ENCODE peak calls at places on chromosome 22, in nine cellular contexts. C is fibroblast of mammary gland, Y is MM.1S, G is body of pancreas, T is NB4, Q is transverse colon, X is pancreas, V is AG04450, Z is brain microvascular endothelial cell. M is an unnamed sample.

GRCh38 chr22:19047993-19048392 is 74.2 kb downstream of the DGCR2 start:
- DNase-seq in C (no peak), Y (no peak), G (no peak), T (no peak), Q (no peak), X (no peak), V (no peak), Z (no peak), M (no peak)

GRCh38 chr22:34973016-34973415 is 92.9 kb upstream of the ISX start:
- DNase-seq in C (no peak), Y (no peak), G (no peak), T (no peak), Q (no peak), X (no peak), V (no peak), Z (no peak), M (no peak)

GRCh38 chr22:35971418-35972119 is 57.1 kb downstream of the RBFOX2 start:
- DNase-seq in C (peak; percentile 96), Y (no peak), G (no peak), T (no peak), Q (no peak), X (no peak), V (peak; percentile 80), Z (peak; percentile 41), M (peak; percentile 92)

GRCh38 chr22:47767403-47767802 is 1005.0 kb downstream of the TBC1D22A start:
- DNase-seq in C (no peak), Y (no peak), G (no peak), T (no peak), Q (no peak), X (no peak), V (no peak), Z (no peak), M (no peak)

GRCh38 chr22:29266564-29267461 is 968 bp downstream of the RHBDD3 start:
- DNase-seq in C (peak; percentile 39), Y (no peak), G (no peak), T (peak; percentile 39), Q (no peak), X (no peak), V (no peak), Z (no peak), M (peak; percentile 9)

GRCh38 chr22:49014227-49015201 is 813.2 kb downstream of the BRD1 start:
- DNase-seq in C (no peak), Y (no peak), G (peak; percentile 6), T (no peak), Q (no peak), X (no peak), V (no peak), Z (no peak), M (no peak)

GRCh38 chr22:47163481-47163875 is 401.0 kb downstream of the TBC1D22A start:
- DNase-seq in C (no peak), Y (no peak), G (peak; percentile 8), T (no peak), Q (peak; percentile 3), X (peak; percentile 50), V (no peak), Z (no peak), M (no peak)

GRCh38 chr22:44999231-44999630 is 10.6 kb downstream of the PHF21B start:
- DNase-seq in C (no peak), Y (no peak), G (no peak), T (no peak), Q (no peak), X (no peak), V (no peak), Z (no peak), M (no peak)

GRCh38 chr22:20552450-20552894 is 45.1 kb downstream of the MED15 start:
- DNase-seq in C (peak; percentile 92), Y (no peak), G (peak; percentile 56), T (no peak), Q (peak; percentile 52), X (no peak), V (no peak), Z (peak; percentile 40), M (no peak)

GRCh38 chr22:17368144-17368726 is 1.0 kb upstream of the CECR2 start:
- DNase-seq in C (no peak), Y (no peak), G (no peak), T (no peak), Q (no peak), X (no peak), V (no peak), Z (no peak), M (no peak)

GRCh38 chr22:36765943-36766450 is 9.9 kb downstream of the IFT27 start:
- DNase-seq in C (peak; percentile 40), Y (no peak), G (no peak), T (no peak), Q (no peak), X (no peak), V (peak; percentile 3), Z (no peak), M (peak; percentile 12)

GRCh38 chr22:47655930-47656329 is 893.5 kb downstream of the TBC1D22A start:
- DNase-seq in C (no peak), Y (no peak), G (no peak), T (no peak), Q (no peak), X (no peak), V (no peak), Z (no peak), M (no peak)

GRCh38 chr22:43262990-43263644 is 76.2 kb upstream of the TTLL12 start:
- DNase-seq in C (no peak), Y (no peak), G (no peak), T (peak; percentile 82), Q (peak; percentile 33), X (no peak), V (no peak), Z (peak; percentile 48), M (no peak)

GRCh38 chr22:30989473-30989872 is 20.4 kb downstream of the TUG1 start:
- DNase-seq in C (no peak), Y (no peak), G (no peak), T (peak; percentile 82), Q (no peak), X (no peak), V (no peak), Z (no peak), M (no peak)

GRCh38 chr22:19960491-19961200 is 19.0 kb upstream of the TXNRD2 start:
- DNase-seq in C (no peak), Y (no peak), G (no peak), T (no peak), Q (no peak), X (peak; percentile 40), V (no peak), Z (no peak), M (no peak)

GRCh38 chr22:50507991-50508884 is at the start of gene NCAPH2:
- DNase-seq in C (peak; percentile 95), Y (peak; percentile 98), G (peak; percentile 97), T (peak; percentile 95), Q (peak; percentile 97), X (peak; percentile 99), V (peak; percentile 90), Z (peak; percentile 88), M (peak; percentile 98)
- TF ChIP-seq CTCF in C (no peak), Y (no peak), G (peak; percentile 11), T (no peak), Q (no peak), X (no peak), V (no peak), Z (no peak), M (no peak)

DNA sequence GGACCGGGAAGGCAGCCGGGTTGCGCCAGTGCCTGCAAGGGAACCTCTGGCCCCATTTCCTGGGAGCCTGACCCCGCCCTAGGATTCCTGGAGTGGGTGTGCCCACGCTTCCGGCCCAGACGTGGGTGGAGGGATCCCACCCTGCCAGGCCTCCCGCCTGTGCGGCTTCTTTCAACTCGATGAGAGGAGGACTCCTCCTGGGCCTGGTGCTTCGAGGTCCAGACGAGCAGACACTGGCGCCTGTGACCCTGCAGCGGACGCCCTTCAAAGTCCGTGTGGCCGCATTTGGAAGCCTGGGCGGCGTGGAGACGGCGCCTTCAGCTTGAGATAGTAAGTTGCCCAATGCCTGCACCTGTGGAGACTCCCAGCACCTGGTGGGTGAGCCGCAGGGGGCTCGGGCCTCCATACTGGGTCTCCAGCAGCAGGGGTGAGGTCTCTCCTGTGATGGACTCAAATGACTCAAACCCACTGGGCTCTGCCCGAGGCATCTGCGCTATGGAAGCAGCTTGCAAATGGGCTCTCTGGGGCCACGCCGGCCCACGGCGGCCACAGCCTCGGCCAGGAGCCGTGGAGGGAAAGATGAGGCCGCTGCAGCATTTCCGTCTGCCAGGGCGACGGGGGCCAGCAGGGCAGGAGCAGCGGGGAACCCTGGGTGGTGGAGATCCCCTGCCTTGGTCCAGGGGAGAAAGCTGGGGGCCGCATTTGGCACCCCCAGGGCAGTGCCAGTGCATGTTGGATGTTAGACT is 64.3 kb upstream of the PPARA start:
- DNase-seq in C (peak; percentile 91), Y (no peak), G (peak; percentile 64), T (no peak), Q (peak; percentile 93), X (peak; percentile 86), V (no peak), Z (no peak), M (no peak)
- H3K4me3 ChIP-seq in C (peak overlapping the region; percentile 94), Y (no peak overlapping the region), G (no peak overlapping the region), T (no peak overlapping the region), Q (no peak overlapping the region), X (peak overlapping the region; percentile 1), V (no peak overlapping the region), Z (no peak overlapping the region), M (peak overlapping the region; percentile 86)

DNA sequence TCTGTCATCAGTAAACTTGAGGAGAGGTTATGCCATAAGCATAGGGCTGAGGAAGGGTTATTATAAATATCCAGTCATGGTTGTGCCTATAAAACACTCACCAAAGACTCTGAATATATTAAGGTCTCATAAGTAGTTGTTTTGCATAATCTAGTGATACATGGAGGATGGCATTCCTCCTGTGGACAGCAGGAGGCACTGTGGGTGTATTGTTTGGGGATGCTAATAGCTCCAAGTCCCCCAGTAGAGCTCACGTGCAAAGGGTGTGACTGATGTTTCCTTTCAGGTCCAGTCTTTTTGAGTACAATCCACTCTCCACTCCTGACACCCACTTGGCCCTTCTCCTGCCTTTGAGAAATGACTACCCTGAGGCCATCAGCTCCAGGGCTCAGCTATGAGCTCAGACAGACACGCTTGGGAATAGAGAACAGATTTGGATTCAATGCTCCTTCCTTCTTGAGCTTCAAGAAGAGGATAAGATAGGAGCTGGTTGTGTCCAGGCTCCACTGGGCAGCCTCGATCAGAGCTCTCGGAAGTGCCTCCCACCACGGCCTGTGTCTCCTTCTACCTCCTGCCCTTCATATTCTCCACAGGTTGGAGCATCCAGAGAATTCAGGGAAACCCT is 85.2 kb upstream of the IGLL5 start:
- DNase-seq in C (peak; percentile 14), Y (peak; percentile 51), G (no peak), T (peak; percentile 60), Q (no peak), X (no peak), V (no peak), Z (no peak), M (no peak)
- TF ChIP-seq CTCF in C (peak; percentile 40), Y (peak; percentile 70), G (no peak), T (peak; percentile 71), Q (no peak), X (no peak), V (peak; percentile 12), Z (no peak), M (peak; percentile 10)

DNA sequence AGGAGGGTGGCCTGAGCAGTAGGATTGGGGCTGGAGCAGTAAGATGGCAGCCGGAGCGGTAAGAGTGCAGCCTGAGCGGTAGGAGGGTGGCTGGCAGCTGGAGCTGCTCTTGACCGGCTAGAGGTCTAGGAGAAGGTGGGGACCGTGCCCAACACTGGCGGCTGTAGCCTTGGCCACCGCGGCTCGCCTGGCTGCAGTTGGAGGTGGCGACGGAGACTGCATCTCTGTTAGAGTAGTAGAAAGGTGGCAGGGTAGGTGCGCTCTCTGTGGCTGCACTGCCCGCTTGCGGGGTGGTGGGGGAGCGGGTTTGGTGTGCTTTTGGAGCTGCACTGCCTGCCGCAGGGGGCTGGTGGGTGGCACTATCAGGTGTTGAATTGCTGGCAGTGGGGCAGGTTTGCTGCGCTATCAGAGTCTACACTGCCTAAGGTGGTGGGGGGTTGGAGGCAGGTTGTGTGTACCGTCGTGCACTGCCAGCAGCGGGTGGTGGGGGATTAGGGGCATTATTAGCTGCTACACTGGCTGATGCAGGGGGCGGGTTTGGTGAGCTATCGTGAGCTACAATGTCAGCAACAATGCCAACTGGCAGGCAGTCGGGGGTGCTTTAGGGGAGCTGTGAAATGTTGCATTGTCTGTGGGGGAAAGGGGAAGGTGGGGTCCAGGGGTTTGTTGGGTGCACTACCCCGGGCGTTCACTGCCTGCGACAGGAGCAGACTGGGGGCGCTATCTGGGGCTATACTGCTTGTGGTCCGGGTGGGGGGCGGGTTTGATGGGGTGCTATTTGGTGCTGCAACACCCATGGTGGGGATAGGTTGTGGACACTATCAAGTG is 4461.3 kb upstream of the OR11H1 start:
- DNase-seq in C (no peak), Y (no peak), G (no peak), T (no peak), Q (no peak), X (peak; percentile 90), V (no peak), Z (no peak), M (no peak)
- H3K4me3 ChIP-seq in C (no peak overlapping the region), Y (no peak overlapping the region), G (no peak overlapping the region), T (no peak overlapping the region), Q (no peak overlapping the region), X (no peak overlapping the region), V (no peak overlapping the region), Z (no peak overlapping the region), M (no peak overlapping the region)